ENCODE peak calls at places on chromosomes 16 and 17, in five cellular contexts. F, K, Z, T and D are unnamed samples.

GRCh38 chr16:85579199-85579598 is 33.9 kb upstream of the GSE1 start:
- DNase-seq in Z (no peak), K (no peak), T (no peak), F (no peak), D (no peak)

GRCh38 chr17:29959658-29960337 is 18.4 kb downstream of the EFCAB5 start:
- DNase-seq in F (no peak), K (no peak), Z (no peak), T (no peak), D (no peak)

GRCh38 chr17:68378202-68379149 is 78.8 kb downstream of the WIPI1 start:
- DNase-seq in K (peak; percentile 78), F (no peak), T (peak; percentile 99), Z (peak; percentile 88), D (peak; percentile 72)

GRCh38 chr16:64390102-64390501 is 731.8 kb downstream of the CDH11 start:
- DNase-seq in T (no peak), F (no peak), Z (no peak), K (no peak), D (no peak)

GRCh38 chr16:1825864-1826690 is 548 bp downstream of the HAGH start:
- DNase-seq in F (no peak), Z (peak; percentile 41), T (no peak), K (peak; percentile 8), D (peak; percentile 57)

GRCh38 chr16:11956558-11956957 is 8.5 kb upstream of the TNFRSF17 start:
- DNase-seq in F (no peak), Z (no peak), K (no peak), T (no peak), D (no peak)

GRCh38 chr17:49567104-49567521 is 8.6 kb upstream of the NXPH3 start:
- DNase-seq in K (no peak), Z (no peak), T (no peak), F (no peak), D (no peak)

GRCh38 chr17:74325376-74325742 is 667 bp upstream of the KIF19 start:
- DNase-seq in T (no peak), F (no peak), Z (no peak), K (no peak), D (no peak)

GRCh38 chr17:6045621-6046357 is 24.4 kb upstream of the WSCD1 start:
- DNase-seq in K (no peak), T (no peak), F (no peak), Z (no peak), D (no peak)

GRCh38 chr17:16419074-16419928 is 3.9 kb downstream of the TRPV2 start:
- DNase-seq in T (no peak), K (peak; percentile 66), Z (peak; percentile 89), F (no peak), D (peak; percentile 92)

GRCh38 chr17:74305865-74306654 is 20.0 kb upstream of the KIF19 start:
- DNase-seq in Z (no peak), F (no peak), T (no peak), K (no peak), D (no peak)

GRCh38 chr16:11583171-11583570 is 3.5 kb downstream of the LITAF start:
- DNase-seq in Z (no peak), K (no peak), T (no peak), F (no peak), D (no peak)

GRCh38 chr17:82449883-82450356 is 632 bp downstream of the CYBC1 start:
- DNase-seq in F (no peak), K (no peak), T (no peak), Z (no peak), D (no peak)

GRCh38 chr17:38890410-38890746 is 20.5 kb downstream of the LASP1 start:
- DNase-seq in Z (no peak), F (no peak), T (no peak), K (no peak), D (no peak)

GRCh38 chr16:14309906-14310305 is 238.8 kb downstream of the MRTFB start:
- DNase-seq in T (no peak), Z (peak; percentile 83), F (no peak), K (no peak), D (peak; percentile 68)

GRCh38 chr17:73017653-73018052 is 74.8 kb downstream of the SLC39A11 start:
- DNase-seq in K (peak; percentile 41), Z (peak; percentile 88), T (no peak), F (no peak), D (peak; percentile 66)

GRCh38 chr16:49497466-49497865 is 123.9 kb downstream of the C16orf78 start:
- DNase-seq in T (no peak), F (no peak), K (no peak), Z (no peak), D (no peak)

GRCh38 chr16:26981266-26981938 is 85.3 kb upstream of the C16orf82 start:
- DNase-seq in F (peak; percentile 52), K (peak; percentile 72), Z (peak; percentile 76), T (no peak), D (peak; percentile 75)

GRCh38 chr17:29292992-29293889 is 707 bp downstream of the NUFIP2 start:
- DNase-seq in T (peak; percentile 75), K (no peak), F (peak; percentile 42), Z (peak; percentile 54), D (peak; percentile 63)

GRCh38 chr17:2233441-2233947 is 70.1 kb downstream of the SMG6 start:
- DNase-seq in F (no peak), T (peak; percentile 38), Z (peak; percentile 62), K (no peak), D (no peak)

GRCh38 chr17:59327891-59328290 is 3.6 kb upstream of the YPEL2 start:
- DNase-seq in K (no peak), F (no peak), Z (no peak), T (no peak), D (no peak)

GRCh38 chr17:11627301-11627700 is 29.0 kb downstream of the DNAH9 start:
- DNase-seq in T (no peak), F (no peak), Z (no peak), K (no peak), D (no peak)

GRCh38 chr16:4468972-4469371 is 5.5 kb downstream of the NMRAL1 start:
- DNase-seq in T (no peak), Z (no peak), K (no peak), F (no peak), D (no peak)

GRCh38 chr16:11328172-11329079 is 16.8 kb upstream of the RMI2 start:
- DNase-seq in K (peak; percentile 90), F (no peak), T (peak; percentile 60), Z (peak; percentile 92), D (peak; percentile 95)

GRCh38 chr17:4967539-4968165 is at the start of gene SPAG7:
- DNase-seq in F (peak; percentile 96), K (peak; percentile 96), T (peak; percentile 93), Z (peak; percentile 96), D (peak; percentile 93)